ENCODE peak calls at places on chromosome 18, in ten cellular contexts. One of them, this sample, is unnamed.

GRCh38 chr18:74869904-74870863 is 272.5 kb downstream of the ZNF407 start:
- DNase-seq in transverse colon: no peak
- DNase-seq in AG04449: no peak
- DNase-seq in RWPE1: no peak
- DNase-seq in GM03348: no peak
- DNase-seq in mammary epithelial cell: no peak
- DNase-seq in HT-29: no peak
- DNase-seq in left cardiac atrium: no peak
- DNase-seq in PC-3: no peak
- DNase-seq in left lung: no peak
- DNase-seq in this sample: no peak

GRCh38 chr18:70423988-70424387 is 135.1 kb downstream of the SOCS6 start:
- DNase-seq in GM03348: peak
- DNase-seq in RWPE1: peak
- DNase-seq in mammary epithelial cell: peak
- DNase-seq in transverse colon: peak
- DNase-seq in HT-29: peak
- DNase-seq in AG04449: no peak
- DNase-seq in PC-3: peak
- DNase-seq in left lung: no peak
- DNase-seq in left cardiac atrium: no peak
- DNase-seq in this sample: no peak

GRCh38 chr18:73235491-73235890 is 367.7 kb upstream of the NETO1 start:
- DNase-seq in GM03348: peak
- DNase-seq in HT-29: no peak
- DNase-seq in PC-3: peak
- DNase-seq in transverse colon: no peak
- DNase-seq in mammary epithelial cell: peak
- DNase-seq in AG04449: peak
- DNase-seq in RWPE1: peak
- DNase-seq in left lung: no peak
- DNase-seq in left cardiac atrium: no peak
- DNase-seq in this sample: no peak

GRCh38 chr18:59211629-59212028 is 8.3 kb upstream of the GRP start:
- DNase-seq in mammary epithelial cell: no peak
- DNase-seq in GM03348: no peak
- DNase-seq in PC-3: no peak
- DNase-seq in left cardiac atrium: no peak
- DNase-seq in transverse colon: no peak
- DNase-seq in AG04449: no peak
- DNase-seq in HT-29: no peak
- DNase-seq in left lung: no peak
- DNase-seq in RWPE1: no peak
- DNase-seq in this sample: no peak

GRCh38 chr18:518081-518480 is 17.6 kb upstream of the COLEC12 start:
- DNase-seq in left lung: no peak
- DNase-seq in PC-3: no peak
- DNase-seq in HT-29: no peak
- DNase-seq in mammary epithelial cell: no peak
- DNase-seq in transverse colon: no peak
- DNase-seq in RWPE1: no peak
- DNase-seq in AG04449: no peak
- DNase-seq in left cardiac atrium: no peak
- DNase-seq in GM03348: no peak
- DNase-seq in this sample: no peak

GRCh38 chr18:32930695-32931301 is 158.0 kb upstream of the KLHL14 start:
- DNase-seq in RWPE1: peak
- DNase-seq in mammary epithelial cell: peak
- DNase-seq in transverse colon: no peak
- DNase-seq in HT-29: peak
- DNase-seq in AG04449: peak
- DNase-seq in PC-3: peak
- DNase-seq in left cardiac atrium: no peak
- DNase-seq in left lung: no peak
- DNase-seq in GM03348: peak
- DNase-seq in this sample: no peak

GRCh38 chr18:3380384-3380961 is 69.5 kb upstream of the TGIF1 start:
- DNase-seq in left lung: no peak
- DNase-seq in GM03348: peak
- DNase-seq in transverse colon: no peak
- DNase-seq in RWPE1: peak
- DNase-seq in PC-3: peak
- DNase-seq in left cardiac atrium: no peak
- DNase-seq in HT-29: no peak
- DNase-seq in AG04449: no peak
- DNase-seq in mammary epithelial cell: peak
- DNase-seq in this sample: no peak

GRCh38 chr18:39494211-39494896 is 1928.8 kb upstream of the CELF4 start:
- DNase-seq in GM03348: no peak
- DNase-seq in AG04449: no peak
- DNase-seq in mammary epithelial cell: no peak
- DNase-seq in RWPE1: no peak
- DNase-seq in transverse colon: no peak
- DNase-seq in HT-29: no peak
- DNase-seq in left cardiac atrium: no peak
- DNase-seq in PC-3: no peak
- DNase-seq in left lung: no peak
- DNase-seq in this sample: no peak

GRCh38 chr18:62963522-62963921 is 248.2 kb downstream of the PHLPP1 start:
- DNase-seq in AG04449: no peak
- DNase-seq in transverse colon: no peak
- DNase-seq in PC-3: no peak
- DNase-seq in left cardiac atrium: no peak
- DNase-seq in left lung: no peak
- DNase-seq in GM03348: no peak
- DNase-seq in HT-29: no peak
- DNase-seq in RWPE1: no peak
- DNase-seq in mammary epithelial cell: no peak
- DNase-seq in this sample: no peak

GRCh38 chr18:12608292-12608691 is 49.6 kb downstream of the SPIRE1 start:
- DNase-seq in RWPE1: peak
- DNase-seq in HT-29: no peak
- DNase-seq in left cardiac atrium: no peak
- DNase-seq in GM03348: peak
- DNase-seq in mammary epithelial cell: peak
- DNase-seq in PC-3: peak
- DNase-seq in transverse colon: no peak
- DNase-seq in AG04449: no peak
- DNase-seq in left lung: no peak
- DNase-seq in this sample: no peak

GRCh38 chr18:64044616-64045015 is 74.7 kb downstream of the SERPINB8 start:
- DNase-seq in HT-29: no peak
- DNase-seq in left cardiac atrium: no peak
- DNase-seq in left lung: no peak
- DNase-seq in RWPE1: no peak
- DNase-seq in GM03348: no peak
- DNase-seq in transverse colon: no peak
- DNase-seq in AG04449: no peak
- DNase-seq in mammary epithelial cell: no peak
- DNase-seq in PC-3: no peak
- DNase-seq in this sample: peak

GRCh38 chr18:49678440-49678839 is 116.6 kb downstream of the LIPG start:
- DNase-seq in transverse colon: no peak
- DNase-seq in AG04449: no peak
- DNase-seq in PC-3: no peak
- DNase-seq in left cardiac atrium: no peak
- DNase-seq in GM03348: no peak
- DNase-seq in mammary epithelial cell: no peak
- DNase-seq in RWPE1: no peak
- DNase-seq in left lung: no peak
- DNase-seq in HT-29: no peak
- DNase-seq in this sample: no peak

GRCh38 chr18:57970356-57971095 is 73.5 kb upstream of the NEDD4L start:
- DNase-seq in mammary epithelial cell: no peak
- DNase-seq in left cardiac atrium: no peak
- DNase-seq in HT-29: no peak
- DNase-seq in AG04449: no peak
- DNase-seq in PC-3: peak
- DNase-seq in GM03348: no peak
- DNase-seq in left lung: no peak
- DNase-seq in RWPE1: no peak
- DNase-seq in transverse colon: no peak
- DNase-seq in this sample: no peak

GRCh38 chr18:3867768-3868445 is 417.9 kb downstream of the TGIF1 start:
- DNase-seq in mammary epithelial cell: no peak
- DNase-seq in left cardiac atrium: no peak
- DNase-seq in HT-29: no peak
- DNase-seq in RWPE1: no peak
- DNase-seq in GM03348: no peak
- DNase-seq in transverse colon: no peak
- DNase-seq in PC-3: no peak
- DNase-seq in left lung: no peak
- DNase-seq in AG04449: no peak
- DNase-seq in this sample: no peak

GRCh38 chr18:8742382-8743361 is 37.3 kb downstream of the MTCL1 start:
- DNase-seq in RWPE1: no peak
- DNase-seq in left cardiac atrium: no peak
- DNase-seq in mammary epithelial cell: no peak
- DNase-seq in AG04449: no peak
- DNase-seq in transverse colon: no peak
- DNase-seq in GM03348: no peak
- DNase-seq in left lung: no peak
- DNase-seq in PC-3: no peak
- DNase-seq in HT-29: no peak
- DNase-seq in this sample: no peak

GRCh38 chr18:22447770-22448169 is 30.1 kb upstream of the CTAGE1 start:
- DNase-seq in HT-29: no peak
- DNase-seq in AG04449: no peak
- DNase-seq in GM03348: no peak
- DNase-seq in PC-3: no peak
- DNase-seq in left lung: no peak
- DNase-seq in left cardiac atrium: no peak
- DNase-seq in mammary epithelial cell: no peak
- DNase-seq in transverse colon: no peak
- DNase-seq in RWPE1: no peak
- DNase-seq in this sample: no peak

GRCh38 chr18:5424903-5425302 is 118.9 kb downstream of the EPB41L3 start:
- DNase-seq in PC-3: peak
- DNase-seq in left lung: no peak
- DNase-seq in mammary epithelial cell: no peak
- DNase-seq in HT-29: peak
- DNase-seq in transverse colon: no peak
- DNase-seq in RWPE1: no peak
- DNase-seq in left cardiac atrium: no peak
- DNase-seq in AG04449: no peak
- DNase-seq in GM03348: peak
- DNase-seq in this sample: no peak

GRCh38 chr18:2302628-2303516 is 268.4 kb downstream of the METTL4 start:
- DNase-seq in left lung: no peak
- DNase-seq in PC-3: peak
- DNase-seq in RWPE1: peak
- DNase-seq in GM03348: peak
- DNase-seq in mammary epithelial cell: peak
- DNase-seq in left cardiac atrium: no peak
- DNase-seq in transverse colon: no peak
- DNase-seq in AG04449: peak
- DNase-seq in HT-29: peak
- DNase-seq in this sample: no peak

GRCh38 chr18:64645753-64646152 is 496.9 kb upstream of the LINC00305 start:
- DNase-seq in AG04449: no peak
- DNase-seq in left lung: no peak
- DNase-seq in transverse colon: no peak
- DNase-seq in RWPE1: no peak
- DNase-seq in PC-3: no peak
- DNase-seq in left cardiac atrium: no peak
- DNase-seq in GM03348: no peak
- DNase-seq in mammary epithelial cell: no peak
- DNase-seq in HT-29: no peak
- DNase-seq in this sample: no peak

GRCh38 chr18:12747530-12748315 is 44.9 kb downstream of the PSMG2 start:
- DNase-seq in AG04449: no peak
- DNase-seq in PC-3: no peak
- DNase-seq in HT-29: no peak
- DNase-seq in mammary epithelial cell: no peak
- DNase-seq in RWPE1: no peak
- DNase-seq in GM03348: peak
- DNase-seq in transverse colon: no peak
- DNase-seq in left lung: no peak
- DNase-seq in left cardiac atrium: no peak
- DNase-seq in this sample: no peak

GRCh38 chr18:44654555-44654954 is 26.1 kb upstream of the SETBP1 start:
- DNase-seq in left cardiac atrium: no peak
- DNase-seq in GM03348: peak
- DNase-seq in mammary epithelial cell: peak
- DNase-seq in AG04449: peak
- DNase-seq in PC-3: peak
- DNase-seq in left lung: no peak
- DNase-seq in transverse colon: no peak
- DNase-seq in RWPE1: peak
- DNase-seq in HT-29: no peak
- DNase-seq in this sample: no peak

GRCh38 chr18:78875268-78875997 is 104.2 kb upstream of the SALL3 start:
- DNase-seq in PC-3: peak
- DNase-seq in left cardiac atrium: no peak
- DNase-seq in GM03348: no peak
- DNase-seq in transverse colon: peak
- DNase-seq in HT-29: peak
- DNase-seq in RWPE1: peak
- DNase-seq in mammary epithelial cell: no peak
- DNase-seq in AG04449: no peak
- DNase-seq in left lung: no peak
- DNase-seq in this sample: peak

This sample was measured in testis.